ENCODE peak calls at places on chromosomes 11 and 22, in seven cellular contexts. N, P, B, S, W, C and A are unnamed samples.

GRCh38 chr11:95877288-95877687 is 46.6 kb downstream of the MTMR2 start:
- DNase-seq in S (no peak), N (no peak), B (no peak), W (no peak), C (no peak), P (no peak), A (no peak)

GRCh38 chr11:36899796-36900195 is 301.8 kb upstream of the RAG2 start:
- DNase-seq in C (no peak), N (no peak), B (no peak), S (no peak), P (no peak), W (no peak), A (no peak)

GRCh38 chr22:47131611-47132427 is 369.4 kb downstream of the TBC1D22A start:
- DNase-seq in S (no peak), P (no peak), N (no peak), C (no peak), B (no peak), W (no peak), A (no peak)

GRCh38 chr22:44391026-44391425 is 78.3 kb upstream of the SHISAL1 start:
- DNase-seq in N (no peak), P (no peak), W (no peak), S (peak), C (no peak), B (no peak), A (no peak)

GRCh38 chr11:133941546-133941945 is 15.2 kb downstream of the IGSF9B start:
- DNase-seq in P (no peak), B (no peak), N (no peak), C (no peak), S (no peak), W (no peak), A (no peak)

GRCh38 chr11:73283316-73284035 is 11.3 kb downstream of the P2RY6 start:
- DNase-seq in N (no peak), W (no peak), C (no peak), S (no peak), B (no peak), P (peak), A (peak)

GRCh38 chr11:72039108-72039850 is 40.6 kb downstream of the IL18BP start:
- DNase-seq in C (no peak), S (peak), P (no peak), N (no peak), W (no peak), B (no peak), A (no peak)

GRCh38 chr11:110130642-110131238 is 37.5 kb downstream of the ZC3H12C start:
- DNase-seq in C (no peak), S (peak), P (no peak), B (no peak), N (peak), W (no peak), A (no peak)

GRCh38 chr22:32411388-32411787 is 659 bp downstream of the RTCB start:
- DNase-seq in S (peak), P (no peak), B (no peak), C (peak), W (no peak), N (no peak), A (peak)

GRCh38 chr11:104946907-104947306 is 21.5 kb downstream of the CASP4 start:
- DNase-seq in B (peak), C (peak), P (peak), N (no peak), W (peak), S (no peak), A (peak)

DNA sequence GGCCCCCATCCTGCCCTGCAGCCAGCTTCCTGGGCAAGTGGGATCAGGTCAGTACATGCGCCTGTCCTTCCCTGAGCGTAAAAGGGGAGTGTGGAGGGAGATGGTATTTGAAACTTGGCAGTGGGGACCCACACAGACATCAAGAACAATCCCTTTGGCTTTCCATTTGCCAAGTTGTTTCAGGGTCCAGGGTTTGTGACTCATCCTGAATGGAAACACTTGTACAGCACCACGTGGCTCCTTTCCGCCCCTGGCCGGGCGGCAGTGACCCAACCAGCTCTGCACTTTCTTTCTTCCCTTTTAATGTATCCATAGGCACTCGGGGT is 190.1 kb downstream of the SNX19 start:
- DNase-seq in B (no peak), P (no peak), W (no peak), S (no peak), C (no peak), N (no peak), A (no peak)
- TF ChIP-seq JUND in B (no peak), P (no peak), W (no peak), S (no peak), C (no peak), N (no peak), A (no peak)

GRCh38 chr11:117223741-117224685 is 7.9 kb downstream of the PCSK7 start:
- DNase-seq in B (no peak), C (no peak), S (no peak), P (peak), N (no peak), W (no peak), A (no peak)

GRCh38 chr11:117229411-117229810 is 2.5 kb downstream of the PCSK7 start:
- DNase-seq in C (no peak), W (no peak), B (no peak), S (no peak), P (no peak), N (no peak), A (no peak)

GRCh38 chr11:117225553-117226170 is 6.2 kb downstream of the PCSK7 start:
- DNase-seq in N (no peak), P (no peak), B (no peak), S (no peak), W (no peak), C (no peak), A (no peak)

GRCh38 chr11:117228091-117228490 is 3.8 kb downstream of the PCSK7 start:
- DNase-seq in N (no peak), S (no peak), P (no peak), B (no peak), W (no peak), C (no peak), A (no peak)

GRCh38 chr11:117226388-117227385 is 5.2 kb downstream of the PCSK7 start:
- DNase-seq in C (peak), N (no peak), S (peak), W (peak), P (peak), B (peak), A (peak)
- TF ChIP-seq JUND in C (no peak), N (no peak), S (no peak), W (no peak), P (no peak), B (no peak), A (no peak)

GRCh38 chr11:45913514-45913913 is 4.2 kb downstream of the PEX16 start:
- DNase-seq in B (no peak), C (no peak), P (no peak), N (no peak), S (no peak), W (no peak), A (no peak)

GRCh38 chr11:45917623-45918330 is at the start of gene PEX16:
- DNase-seq in P (peak), B (peak), S (peak), C (peak), N (peak), W (peak), A (peak)

GRCh38 chr11:45917286-45917622 is 423 bp downstream of the PEX16 start:
- DNase-seq in P (no peak), S (no peak), C (no peak), W (no peak), N (no peak), B (no peak), A (no peak)

GRCh38 chr11:45913942-45914635 is 3.6 kb downstream of the PEX16 start:
- DNase-seq in N (no peak), P (no peak), W (no peak), S (no peak), B (no peak), C (no peak), A (no peak)

GRCh38 chr11:45915446-45915845 is 2.2 kb downstream of the PEX16 start:
- DNase-seq in N (no peak), S (no peak), P (no peak), B (no peak), C (no peak), W (no peak), A (no peak)
- TF ChIP-seq JUND in N (no peak), S (no peak), P (no peak), B (no peak), C (no peak), W (no peak), A (no peak)

GRCh38 chr11:113667801-113668200 is 38.3 kb downstream of the TMPRSS5 start:
- DNase-seq in S (no peak), P (no peak), N (no peak), W (no peak), C (no peak), B (no peak), A (no peak)

GRCh38 chr11:113666584-113666983 is 39.5 kb downstream of the TMPRSS5 start:
- DNase-seq in C (no peak), P (no peak), S (no peak), N (no peak), B (no peak), W (no peak), A (no peak)

GRCh38 chr11:113663567-113663966 is 42.5 kb downstream of the TMPRSS5 start:
- DNase-seq in W (no peak), P (peak), S (no peak), N (no peak), B (no peak), C (no peak), A (no peak)

GRCh38 chr11:113664981-113665710 is 41.0 kb downstream of the TMPRSS5 start:
- DNase-seq in P (peak), C (peak), S (no peak), B (no peak), W (no peak), N (no peak), A (no peak)

DNA sequence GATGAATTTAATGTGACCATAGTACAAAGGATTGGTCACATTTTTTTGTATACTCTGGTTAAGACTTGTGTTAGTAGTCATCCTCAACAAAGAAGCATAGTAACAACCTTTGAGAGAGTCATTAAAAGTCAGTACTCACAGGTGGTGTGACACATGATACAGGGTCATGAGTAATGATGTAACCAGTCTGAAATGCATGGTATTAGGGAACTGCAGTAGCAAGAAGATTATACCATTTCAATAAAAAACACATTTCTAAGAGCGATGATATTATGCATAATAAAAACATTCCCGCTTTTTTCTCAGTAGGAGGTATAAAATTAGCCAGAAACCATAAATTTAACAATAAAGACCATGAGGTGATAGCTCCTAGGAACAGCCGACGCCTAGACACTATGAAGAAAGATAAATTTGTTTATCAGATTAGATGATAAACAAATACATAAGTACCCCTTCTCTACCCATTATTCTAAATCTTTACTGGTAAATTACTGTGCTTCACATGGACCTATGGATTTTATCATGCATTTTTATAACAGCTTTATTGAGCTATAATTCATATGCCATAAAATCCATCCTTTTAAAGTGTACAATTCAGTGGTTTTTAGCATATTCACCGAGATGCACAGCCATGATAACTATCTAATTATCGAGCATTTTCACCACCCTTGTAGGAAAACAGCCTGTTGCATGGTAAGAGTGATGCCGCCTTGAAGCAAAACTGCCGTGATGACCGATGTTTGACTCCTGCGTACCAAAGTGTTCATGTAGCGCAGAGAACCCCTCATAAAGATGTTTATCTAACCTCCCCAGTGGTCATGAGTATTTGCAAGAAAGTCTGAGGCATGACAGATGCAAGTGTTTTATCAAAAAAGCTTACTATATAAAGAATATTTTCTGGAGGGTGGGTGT is 41.8 kb downstream of the TMPRSS5 start:
- DNase-seq in B (peak), P (peak), S (no peak), N (no peak), C (peak), W (no peak), A (no peak)
- TF ChIP-seq JUND in B (peak), P (peak), S (no peak), N (no peak), C (no peak), W (no peak), A (no peak)

GRCh38 chr11:124716596-124716995 is 23.1 kb upstream of the NRGN start:
- DNase-seq in P (no peak), W (no peak), C (no peak), S (no peak), B (no peak), N (no peak), A (no peak)
- TF ChIP-seq JUND in P (no peak), W (no peak), C (no peak), S (no peak), B (no peak), N (no peak), A (no peak)